ENCODE peak calls at places on chromosomes 4 and X, in eight cellular contexts. E, X, D, F, P, J, U and C are unnamed samples.

GRCh38 chrX:95764972-95765451 is 919.6 kb upstream of the DIAPH2 start:
- DNase-seq in E (peak; percentile 64), X (peak; percentile 68), D (peak; percentile 76), F (peak; percentile 1), P (peak; percentile 52), J (peak; percentile 40), U (no peak), C (no peak)

GRCh38 chr4:81631958-81632439 is 160.3 kb upstream of the RASGEF1B start:
- DNase-seq in E (peak; percentile 68), X (no peak), D (no peak), F (no peak), P (peak; percentile 75), J (peak; percentile 90), U (no peak), C (no peak)

GRCh38 chrX:19152762-19153161 is 30.5 kb upstream of the ADGRG2 start:
- DNase-seq in E (no peak), X (no peak), D (no peak), F (no peak), P (no peak), J (no peak), U (no peak), C (no peak)

GRCh38 chr4:73329300-73329699 is 70.7 kb upstream of the ANKRD17 start:
- DNase-seq in E (no peak), X (no peak), D (no peak), F (no peak), P (no peak), J (no peak), U (no peak), C (no peak)

GRCh38 chrX:120672389-120672788 is 42.5 kb upstream of the C1GALT1C1 start:
- DNase-seq in E (peak; percentile 94), X (no peak), D (no peak), F (no peak), P (peak; percentile 92), J (peak; percentile 62), U (peak; percentile 36), C (peak; percentile 23)

GRCh38 chrX:154019633-154020499 is at the start of gene IRAK1:
- DNase-seq in E (peak; percentile 60), X (peak; percentile 46), D (peak; percentile 70), F (peak; percentile 23), P (peak; percentile 69), J (no peak), U (peak; percentile 66), C (peak; percentile 66)

GRCh38 chrX:149829751-149830191 is 48.0 kb downstream of the MAGEA9 start:
- DNase-seq in E (peak; percentile 8), X (peak; percentile 61), D (peak; percentile 25), F (no peak), P (peak; percentile 7), J (no peak), U (no peak), C (no peak)

GRCh38 chrX:14027031-14027430 is 2.7 kb downstream of the GEMIN8 start:
- DNase-seq in E (peak; percentile 13), X (no peak), D (no peak), F (no peak), P (peak; percentile 27), J (no peak), U (peak; percentile 20), C (peak; percentile 18)

GRCh38 chr4:80239480-80239879 is 27.0 kb upstream of the FGF5 start:
- DNase-seq in E (no peak), X (no peak), D (no peak), F (no peak), P (no peak), J (no peak), U (no peak), C (no peak)

GRCh38 chr4:36243355-36244256 is 708 bp downstream of the ARAP2 start:
- DNase-seq in E (peak; percentile 22), X (peak; percentile 37), D (no peak), F (peak; percentile 28), P (peak; percentile 12), J (no peak), U (peak; percentile 36), C (peak; percentile 67)

GRCh38 chr4:184851200-184851541 is 25.4 kb upstream of the ACSL1 start:
- DNase-seq in E (peak; percentile 67), X (no peak), D (no peak), F (no peak), P (peak; percentile 66), J (no peak), U (no peak), C (no peak)

GRCh38 chr4:177512646-177513045 is 70.4 kb upstream of the AGA start:
- DNase-seq in E (no peak), X (no peak), D (no peak), F (no peak), P (no peak), J (no peak), U (no peak), C (no peak)

GRCh38 chr4:154506253-154506652 is 14.7 kb upstream of the DCHS2 start:
- DNase-seq in E (peak; percentile 53), X (peak; percentile 73), D (peak; percentile 64), F (no peak), P (peak; percentile 54), J (peak; percentile 17), U (no peak), C (no peak)

GRCh38 chr4:4424499-4425115 is 37.7 kb downstream of the NSG1 start:
- DNase-seq in E (no peak), X (no peak), D (no peak), F (no peak), P (no peak), J (no peak), U (no peak), C (no peak)

GRCh38 chr4:182306792-182307507 is 63.7 kb downstream of the TENM3 start:
- DNase-seq in E (no peak), X (no peak), D (no peak), F (no peak), P (peak; percentile 13), J (no peak), U (no peak), C (no peak)

GRCh38 chr4:154328030-154328429 is 163.6 kb downstream of the DCHS2 start:
- DNase-seq in E (no peak), X (no peak), D (no peak), F (no peak), P (no peak), J (no peak), U (no peak), C (no peak)

DNA sequence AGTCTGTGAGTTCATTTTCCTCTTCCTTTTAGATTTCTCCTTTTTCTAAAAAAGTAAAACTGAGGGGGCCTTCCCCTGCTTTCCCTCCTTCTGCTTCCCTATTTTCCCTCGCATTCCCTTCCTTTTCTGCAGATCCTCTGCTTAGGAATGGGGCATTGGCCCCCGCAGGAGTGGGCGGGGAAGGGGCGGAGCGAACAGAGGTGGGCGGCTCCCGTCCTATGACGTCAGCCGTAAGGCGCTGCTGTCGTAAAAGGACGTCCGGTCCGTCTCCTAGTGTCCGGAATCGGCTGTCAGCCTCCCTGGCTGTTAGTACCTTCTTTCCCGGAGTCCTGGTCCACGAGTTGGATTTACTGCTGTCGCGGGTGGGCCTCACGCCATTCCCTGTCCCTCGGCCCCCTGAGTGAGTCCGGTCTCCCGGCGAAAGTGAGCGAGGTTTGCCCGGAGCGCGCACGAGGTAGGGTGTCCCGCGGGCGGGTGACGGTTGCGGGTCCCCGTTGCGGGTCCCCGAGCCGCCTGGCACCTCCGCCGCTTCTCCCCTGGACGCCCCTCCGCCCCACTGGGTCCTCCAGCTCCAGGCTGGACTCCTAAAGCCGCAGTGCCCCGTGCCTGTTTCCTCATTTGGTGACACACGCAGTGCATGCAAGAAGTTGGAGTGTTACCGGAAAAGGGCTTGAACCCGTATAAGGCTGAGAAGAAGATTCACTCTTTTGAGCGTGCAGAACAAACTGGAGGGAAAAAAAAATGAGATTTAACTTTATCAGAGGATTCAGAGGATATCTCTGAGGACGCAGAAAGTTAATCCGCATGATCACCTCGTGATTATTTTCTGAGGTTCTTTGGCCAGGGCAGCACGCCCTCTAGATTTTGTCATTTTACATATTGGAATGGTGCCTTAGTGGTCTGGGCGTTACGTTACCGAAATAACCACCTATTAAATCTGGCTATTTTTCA is at the start of gene ZNF330:
- DNase-seq in E (peak; percentile 96), X (peak; percentile 89), D (peak; percentile 89), F (peak; percentile 98), P (peak; percentile 95), J (peak; percentile 64), U (peak; percentile 96), C (peak; percentile 92)
- TF ChIP-seq CTCF in E (peak; percentile 32), X (peak; percentile 41), D (peak; percentile 34), F (no peak), P (peak; percentile 7), J (peak; percentile 40), U (no peak), C (no peak)

DNA sequence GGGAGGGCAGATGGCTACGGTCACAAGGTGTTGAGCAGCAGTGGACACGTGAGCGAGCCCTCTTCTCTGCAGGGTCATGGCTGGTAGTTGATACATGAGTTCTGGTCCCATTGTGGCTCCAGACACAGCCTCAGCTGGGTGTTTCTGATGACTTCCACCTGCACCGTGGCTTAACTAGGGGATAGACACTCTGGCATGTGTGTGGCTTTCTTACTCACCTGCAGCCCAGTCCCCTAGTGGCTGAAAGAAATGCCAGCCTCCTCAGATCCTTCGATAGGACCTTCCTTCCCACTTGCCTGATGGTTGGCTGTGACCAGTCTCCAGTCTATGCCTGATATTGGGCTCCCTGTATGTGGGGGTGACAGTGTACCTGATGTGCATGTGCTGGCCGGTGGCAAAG is 5.0 kb downstream of the GPR78 start:
- DNase-seq in E (no peak), X (peak; percentile 70), D (peak; percentile 38), F (no peak), P (no peak), J (no peak), U (no peak), C (no peak)
- TF ChIP-seq CTCF in E (no peak), X (peak; percentile 58), D (peak; percentile 45), F (peak; percentile 39), P (no peak), J (peak; percentile 40), U (no peak), C (no peak)

DNA sequence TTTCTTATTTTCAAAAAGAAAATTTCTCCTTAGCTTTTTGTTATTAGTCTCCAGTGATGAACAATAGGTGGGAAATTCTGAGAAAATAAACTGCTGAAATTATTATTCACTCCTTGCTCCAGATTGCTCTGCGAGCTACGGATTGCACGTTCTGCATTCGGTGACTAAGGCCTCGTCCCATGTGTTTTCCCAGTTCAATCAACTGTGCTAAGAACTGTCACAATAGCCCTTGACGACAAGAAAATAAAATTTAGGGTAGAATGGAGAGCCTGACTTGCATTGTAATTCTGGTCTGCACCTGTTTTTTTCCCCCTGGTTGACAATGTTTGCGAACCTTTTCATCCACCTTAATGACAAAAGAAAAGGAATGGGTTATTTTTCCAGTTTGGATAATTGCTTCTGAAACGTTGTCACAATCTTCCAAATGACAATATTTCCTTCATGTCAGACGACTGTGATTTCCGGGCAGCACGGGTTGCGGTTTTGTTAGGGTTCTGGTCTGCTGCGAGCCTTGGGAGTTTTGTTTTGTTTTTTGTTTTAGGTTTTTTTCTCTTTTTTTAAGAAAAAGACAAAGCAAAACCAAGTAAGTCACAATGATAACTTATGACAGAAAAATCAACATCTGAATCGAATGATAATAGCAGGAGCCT is 124.5 kb upstream of the NOCT start:
- DNase-seq in E (no peak), X (no peak), D (no peak), F (no peak), P (no peak), J (no peak), U (no peak), C (no peak)
- TF ChIP-seq CTCF in E (no peak), X (no peak), D (no peak), F (no peak), P (no peak), J (no peak), U (no peak), C (no peak)

GRCh38 chr4:7970031-7970946 is 30.6 kb upstream of the AFAP1 start:
- DNase-seq in E (peak; percentile 79), X (no peak), D (no peak), F (no peak), P (peak; percentile 87), J (peak; percentile 78), U (no peak), C (no peak)
- TF ChIP-seq CTCF in E (no peak), X (no peak), D (no peak), F (no peak), P (no peak), J (no peak), U (no peak), C (no peak)